ENCODE peak calls at places on chromosomes 1 and 21, in eight cellular contexts. One of them, this sample, is unnamed.

GRCh38 chr1:95957748-95958147 is 723.7 kb downstream of the RWDD3 start:
- DNase-seq in hypothalamus: no peak
- DNase-seq in heart right ventricle: no peak
- DNase-seq in activated CD4-positive, alpha-beta memory T cell treated with anti-CD3 and anti-CD28 coated beads for 36 hours: no peak
- DNase-seq in activated CD4-positive, alpha-beta T cell treated with anti-CD3 and anti-CD28 coated beads, Interleukin-2, amount 50 U/mL, for 24 hours: no peak
- DNase-seq in HuH-7: no peak
- DNase-seq in NCI-H1092: no peak
- DNase-seq in CD4-positive, alpha-beta memory T cell: no peak
- DNase-seq in this sample: no peak

GRCh38 chr1:94926915-94927404 is at the start of gene CNN3:
- DNase-seq in hypothalamus: peak
- DNase-seq in heart right ventricle: peak
- DNase-seq in CD4-positive, alpha-beta memory T cell: peak
- DNase-seq in NCI-H1092: peak
- DNase-seq in activated CD4-positive, alpha-beta T cell treated with anti-CD3 and anti-CD28 coated beads, Interleukin-2, amount 50 U/mL, for 24 hours: peak
- DNase-seq in activated CD4-positive, alpha-beta memory T cell treated with anti-CD3 and anti-CD28 coated beads for 36 hours: peak
- DNase-seq in HuH-7: peak
- DNase-seq in this sample: peak

GRCh38 chr1:178609015-178609414 is 96.1 kb downstream of the TEX35 start:
- DNase-seq in CD4-positive, alpha-beta memory T cell: no peak
- DNase-seq in NCI-H1092: no peak
- DNase-seq in activated CD4-positive, alpha-beta memory T cell treated with anti-CD3 and anti-CD28 coated beads for 36 hours: no peak
- DNase-seq in HuH-7: no peak
- DNase-seq in hypothalamus: no peak
- DNase-seq in heart right ventricle: no peak
- DNase-seq in activated CD4-positive, alpha-beta T cell treated with anti-CD3 and anti-CD28 coated beads, Interleukin-2, amount 50 U/mL, for 24 hours: no peak
- DNase-seq in this sample: no peak

GRCh38 chr21:42039470-42039901 is 29.3 kb upstream of the ZBTB21 start:
- DNase-seq in activated CD4-positive, alpha-beta T cell treated with anti-CD3 and anti-CD28 coated beads, Interleukin-2, amount 50 U/mL, for 24 hours: no peak
- DNase-seq in CD4-positive, alpha-beta memory T cell: no peak
- DNase-seq in hypothalamus: no peak
- DNase-seq in activated CD4-positive, alpha-beta memory T cell treated with anti-CD3 and anti-CD28 coated beads for 36 hours: no peak
- DNase-seq in heart right ventricle: no peak
- DNase-seq in NCI-H1092: no peak
- DNase-seq in HuH-7: no peak
- DNase-seq in this sample: no peak

GRCh38 chr21:34669149-34669879 is 520 bp downstream of the CLIC6 start:
- DNase-seq in heart right ventricle: no peak
- DNase-seq in activated CD4-positive, alpha-beta T cell treated with anti-CD3 and anti-CD28 coated beads, Interleukin-2, amount 50 U/mL, for 24 hours: no peak
- DNase-seq in HuH-7: no peak
- DNase-seq in CD4-positive, alpha-beta memory T cell: no peak
- DNase-seq in activated CD4-positive, alpha-beta memory T cell treated with anti-CD3 and anti-CD28 coated beads for 36 hours: peak
- DNase-seq in hypothalamus: no peak
- DNase-seq in NCI-H1092: no peak
- DNase-seq in this sample: peak

GRCh38 chr21:28487455-28488070 is 505.1 kb downstream of the LTN1 start:
- DNase-seq in heart right ventricle: no peak
- DNase-seq in NCI-H1092: no peak
- DNase-seq in CD4-positive, alpha-beta memory T cell: no peak
- DNase-seq in activated CD4-positive, alpha-beta memory T cell treated with anti-CD3 and anti-CD28 coated beads for 36 hours: no peak
- DNase-seq in hypothalamus: no peak
- DNase-seq in activated CD4-positive, alpha-beta T cell treated with anti-CD3 and anti-CD28 coated beads, Interleukin-2, amount 50 U/mL, for 24 hours: no peak
- DNase-seq in HuH-7: no peak
- DNase-seq in this sample: no peak

GRCh38 chr1:167661527-167662436 is 31.8 kb downstream of the RCSD1 start:
- DNase-seq in activated CD4-positive, alpha-beta T cell treated with anti-CD3 and anti-CD28 coated beads, Interleukin-2, amount 50 U/mL, for 24 hours: no peak
- DNase-seq in HuH-7: no peak
- DNase-seq in CD4-positive, alpha-beta memory T cell: no peak
- DNase-seq in hypothalamus: no peak
- DNase-seq in NCI-H1092: no peak
- DNase-seq in heart right ventricle: no peak
- DNase-seq in activated CD4-positive, alpha-beta memory T cell treated with anti-CD3 and anti-CD28 coated beads for 36 hours: no peak
- DNase-seq in this sample: no peak

GRCh38 chr1:54362881-54363340 is 43.3 kb downstream of the SSBP3 start:
- DNase-seq in activated CD4-positive, alpha-beta T cell treated with anti-CD3 and anti-CD28 coated beads, Interleukin-2, amount 50 U/mL, for 24 hours: no peak
- DNase-seq in CD4-positive, alpha-beta memory T cell: no peak
- DNase-seq in heart right ventricle: no peak
- DNase-seq in NCI-H1092: no peak
- DNase-seq in HuH-7: no peak
- DNase-seq in hypothalamus: no peak
- DNase-seq in activated CD4-positive, alpha-beta memory T cell treated with anti-CD3 and anti-CD28 coated beads for 36 hours: no peak
- DNase-seq in this sample: no peak

GRCh38 chr1:228139931-228140723 is at the start of gene GUK1:
- DNase-seq in heart right ventricle: peak
- DNase-seq in NCI-H1092: peak
- DNase-seq in activated CD4-positive, alpha-beta T cell treated with anti-CD3 and anti-CD28 coated beads, Interleukin-2, amount 50 U/mL, for 24 hours: peak
- DNase-seq in hypothalamus: peak
- DNase-seq in CD4-positive, alpha-beta memory T cell: peak
- DNase-seq in HuH-7: peak
- DNase-seq in activated CD4-positive, alpha-beta memory T cell treated with anti-CD3 and anti-CD28 coated beads for 36 hours: peak
- DNase-seq in this sample: peak

GRCh38 chr1:113963281-113963906 is 15.9 kb upstream of the OLFML3 start:
- DNase-seq in activated CD4-positive, alpha-beta memory T cell treated with anti-CD3 and anti-CD28 coated beads for 36 hours: no peak
- DNase-seq in heart right ventricle: no peak
- DNase-seq in activated CD4-positive, alpha-beta T cell treated with anti-CD3 and anti-CD28 coated beads, Interleukin-2, amount 50 U/mL, for 24 hours: no peak
- DNase-seq in hypothalamus: no peak
- DNase-seq in HuH-7: no peak
- DNase-seq in CD4-positive, alpha-beta memory T cell: no peak
- DNase-seq in NCI-H1092: no peak
- DNase-seq in this sample: no peak

GRCh38 chr1:29675481-29676263 is 439.4 kb downstream of the PTPRU start:
- DNase-seq in activated CD4-positive, alpha-beta memory T cell treated with anti-CD3 and anti-CD28 coated beads for 36 hours: no peak
- DNase-seq in CD4-positive, alpha-beta memory T cell: no peak
- DNase-seq in NCI-H1092: no peak
- DNase-seq in activated CD4-positive, alpha-beta T cell treated with anti-CD3 and anti-CD28 coated beads, Interleukin-2, amount 50 U/mL, for 24 hours: no peak
- DNase-seq in heart right ventricle: no peak
- DNase-seq in HuH-7: no peak
- DNase-seq in hypothalamus: no peak
- DNase-seq in this sample: no peak

GRCh38 chr1:220378571-220379302 is 106.5 kb upstream of the RAB3GAP2 start:
- DNase-seq in HuH-7: no peak
- DNase-seq in activated CD4-positive, alpha-beta memory T cell treated with anti-CD3 and anti-CD28 coated beads for 36 hours: no peak
- DNase-seq in CD4-positive, alpha-beta memory T cell: no peak
- DNase-seq in heart right ventricle: no peak
- DNase-seq in hypothalamus: no peak
- DNase-seq in activated CD4-positive, alpha-beta T cell treated with anti-CD3 and anti-CD28 coated beads, Interleukin-2, amount 50 U/mL, for 24 hours: no peak
- DNase-seq in NCI-H1092: no peak
- DNase-seq in this sample: no peak

GRCh38 chr1:99860703-99861102 is 10.5 kb downstream of the AGL start:
- DNase-seq in CD4-positive, alpha-beta memory T cell: no peak
- DNase-seq in heart right ventricle: no peak
- DNase-seq in activated CD4-positive, alpha-beta memory T cell treated with anti-CD3 and anti-CD28 coated beads for 36 hours: no peak
- DNase-seq in HuH-7: no peak
- DNase-seq in NCI-H1092: no peak
- DNase-seq in hypothalamus: no peak
- DNase-seq in activated CD4-positive, alpha-beta T cell treated with anti-CD3 and anti-CD28 coated beads, Interleukin-2, amount 50 U/mL, for 24 hours: no peak
- DNase-seq in this sample: no peak

GRCh38 chr1:2894381-2895041 is 93.0 kb upstream of the TTC34 start:
- DNase-seq in hypothalamus: no peak
- DNase-seq in activated CD4-positive, alpha-beta T cell treated with anti-CD3 and anti-CD28 coated beads, Interleukin-2, amount 50 U/mL, for 24 hours: no peak
- DNase-seq in heart right ventricle: no peak
- DNase-seq in NCI-H1092: no peak
- DNase-seq in activated CD4-positive, alpha-beta memory T cell treated with anti-CD3 and anti-CD28 coated beads for 36 hours: peak
- DNase-seq in CD4-positive, alpha-beta memory T cell: peak
- DNase-seq in HuH-7: no peak
- DNase-seq in this sample: no peak

GRCh38 chr1:11130406-11130805 is 30.7 kb upstream of the EXOSC10 start:
- DNase-seq in activated CD4-positive, alpha-beta memory T cell treated with anti-CD3 and anti-CD28 coated beads for 36 hours: no peak
- DNase-seq in NCI-H1092: no peak
- DNase-seq in activated CD4-positive, alpha-beta T cell treated with anti-CD3 and anti-CD28 coated beads, Interleukin-2, amount 50 U/mL, for 24 hours: no peak
- DNase-seq in HuH-7: no peak
- DNase-seq in heart right ventricle: no peak
- DNase-seq in CD4-positive, alpha-beta memory T cell: no peak
- DNase-seq in hypothalamus: no peak
- DNase-seq in this sample: no peak

GRCh38 chr1:53061859-53062714 is at the start of gene PODN:
- DNase-seq in hypothalamus: no peak
- DNase-seq in activated CD4-positive, alpha-beta memory T cell treated with anti-CD3 and anti-CD28 coated beads for 36 hours: peak
- DNase-seq in CD4-positive, alpha-beta memory T cell: no peak
- DNase-seq in NCI-H1092: no peak
- DNase-seq in heart right ventricle: peak
- DNase-seq in activated CD4-positive, alpha-beta T cell treated with anti-CD3 and anti-CD28 coated beads, Interleukin-2, amount 50 U/mL, for 24 hours: no peak
- DNase-seq in HuH-7: peak
- DNase-seq in this sample: no peak

GRCh38 chr1:211587123-211587522 is 8.2 kb upstream of the SLC30A1 start:
- DNase-seq in hypothalamus: no peak
- DNase-seq in activated CD4-positive, alpha-beta T cell treated with anti-CD3 and anti-CD28 coated beads, Interleukin-2, amount 50 U/mL, for 24 hours: no peak
- DNase-seq in NCI-H1092: no peak
- DNase-seq in CD4-positive, alpha-beta memory T cell: no peak
- DNase-seq in heart right ventricle: no peak
- DNase-seq in HuH-7: no peak
- DNase-seq in activated CD4-positive, alpha-beta memory T cell treated with anti-CD3 and anti-CD28 coated beads for 36 hours: no peak
- DNase-seq in this sample: no peak

GRCh38 chr1:28971980-28972771 is 57.8 kb downstream of the EPB41 start:
- DNase-seq in heart right ventricle: no peak
- DNase-seq in hypothalamus: no peak
- DNase-seq in activated CD4-positive, alpha-beta memory T cell treated with anti-CD3 and anti-CD28 coated beads for 36 hours: peak
- DNase-seq in activated CD4-positive, alpha-beta T cell treated with anti-CD3 and anti-CD28 coated beads, Interleukin-2, amount 50 U/mL, for 24 hours: no peak
- DNase-seq in CD4-positive, alpha-beta memory T cell: no peak
- DNase-seq in HuH-7: no peak
- DNase-seq in NCI-H1092: no peak
- DNase-seq in this sample: no peak

GRCh38 chr1:218365600-218365999 is 20.5 kb downstream of the TGFB2 start:
- DNase-seq in CD4-positive, alpha-beta memory T cell: no peak
- DNase-seq in activated CD4-positive, alpha-beta memory T cell treated with anti-CD3 and anti-CD28 coated beads for 36 hours: no peak
- DNase-seq in hypothalamus: no peak
- DNase-seq in heart right ventricle: no peak
- DNase-seq in HuH-7: no peak
- DNase-seq in activated CD4-positive, alpha-beta T cell treated with anti-CD3 and anti-CD28 coated beads, Interleukin-2, amount 50 U/mL, for 24 hours: no peak
- DNase-seq in NCI-H1092: no peak
- DNase-seq in this sample: no peak

GRCh38 chr1:244801246-244801645 is 34.2 kb upstream of the COX20 start:
- DNase-seq in NCI-H1092: peak
- DNase-seq in activated CD4-positive, alpha-beta T cell treated with anti-CD3 and anti-CD28 coated beads, Interleukin-2, amount 50 U/mL, for 24 hours: peak
- DNase-seq in activated CD4-positive, alpha-beta memory T cell treated with anti-CD3 and anti-CD28 coated beads for 36 hours: peak
- DNase-seq in HuH-7: peak
- DNase-seq in CD4-positive, alpha-beta memory T cell: peak
- DNase-seq in hypothalamus: no peak
- DNase-seq in heart right ventricle: no peak
- DNase-seq in this sample: peak

GRCh38 chr1:168717906-168718891 is 10.8 kb downstream of the DPT start:
- DNase-seq in activated CD4-positive, alpha-beta T cell treated with anti-CD3 and anti-CD28 coated beads, Interleukin-2, amount 50 U/mL, for 24 hours: no peak
- DNase-seq in heart right ventricle: peak
- DNase-seq in HuH-7: no peak
- DNase-seq in NCI-H1092: no peak
- DNase-seq in hypothalamus: no peak
- DNase-seq in CD4-positive, alpha-beta memory T cell: no peak
- DNase-seq in activated CD4-positive, alpha-beta memory T cell treated with anti-CD3 and anti-CD28 coated beads for 36 hours: no peak
- DNase-seq in this sample: no peak

GRCh38 chr1:203126151-203126865 is 1.2 kb upstream of the ADORA1 start:
- DNase-seq in hypothalamus: no peak
- DNase-seq in activated CD4-positive, alpha-beta memory T cell treated with anti-CD3 and anti-CD28 coated beads for 36 hours: no peak
- DNase-seq in heart right ventricle: no peak
- DNase-seq in activated CD4-positive, alpha-beta T cell treated with anti-CD3 and anti-CD28 coated beads, Interleukin-2, amount 50 U/mL, for 24 hours: no peak
- DNase-seq in HuH-7: no peak
- DNase-seq in NCI-H1092: no peak
- DNase-seq in CD4-positive, alpha-beta memory T cell: no peak
- DNase-seq in this sample: no peak

GRCh38 chr21:29152936-29153335 is 22.5 kb downstream of the MAP3K7CL start:
- DNase-seq in HuH-7: no peak
- DNase-seq in activated CD4-positive, alpha-beta T cell treated with anti-CD3 and anti-CD28 coated beads, Interleukin-2, amount 50 U/mL, for 24 hours: no peak
- DNase-seq in heart right ventricle: no peak
- DNase-seq in NCI-H1092: no peak
- DNase-seq in activated CD4-positive, alpha-beta memory T cell treated with anti-CD3 and anti-CD28 coated beads for 36 hours: no peak
- DNase-seq in hypothalamus: no peak
- DNase-seq in CD4-positive, alpha-beta memory T cell: no peak
- DNase-seq in this sample: no peak

GRCh38 chr1:54406339-54407181 is at the start of gene SSBP3:
- DNase-seq in HuH-7: peak
- DNase-seq in activated CD4-positive, alpha-beta T cell treated with anti-CD3 and anti-CD28 coated beads, Interleukin-2, amount 50 U/mL, for 24 hours: peak
- DNase-seq in heart right ventricle: peak
- DNase-seq in hypothalamus: peak
- DNase-seq in activated CD4-positive, alpha-beta memory T cell treated with anti-CD3 and anti-CD28 coated beads for 36 hours: peak
- DNase-seq in NCI-H1092: peak
- DNase-seq in CD4-positive, alpha-beta memory T cell: peak
- DNase-seq in this sample: peak

GRCh38 chr1:161702250-161702649 is 4.8 kb upstream of the FCRLA start:
- DNase-seq in activated CD4-positive, alpha-beta memory T cell treated with anti-CD3 and anti-CD28 coated beads for 36 hours: no peak
- DNase-seq in activated CD4-positive, alpha-beta T cell treated with anti-CD3 and anti-CD28 coated beads, Interleukin-2, amount 50 U/mL, for 24 hours: no peak
- DNase-seq in NCI-H1092: no peak
- DNase-seq in HuH-7: peak
- DNase-seq in heart right ventricle: no peak
- DNase-seq in CD4-positive, alpha-beta memory T cell: no peak
- DNase-seq in hypothalamus: no peak
- DNase-seq in this sample: no peak

GRCh38 chr1:1954831-1955441 is 35.9 kb upstream of the TMEM52 start:
- DNase-seq in activated CD4-positive, alpha-beta memory T cell treated with anti-CD3 and anti-CD28 coated beads for 36 hours: peak
- DNase-seq in HuH-7: no peak
- DNase-seq in heart right ventricle: no peak
- DNase-seq in NCI-H1092: no peak
- DNase-seq in hypothalamus: no peak
- DNase-seq in CD4-positive, alpha-beta memory T cell: no peak
- DNase-seq in activated CD4-positive, alpha-beta T cell treated with anti-CD3 and anti-CD28 coated beads, Interleukin-2, amount 50 U/mL, for 24 hours: no peak
- DNase-seq in this sample: no peak

GRCh38 chr1:72177711-72178110 is 104.6 kb downstream of the NEGR1 start:
- DNase-seq in activated CD4-positive, alpha-beta memory T cell treated with anti-CD3 and anti-CD28 coated beads for 36 hours: no peak
- DNase-seq in activated CD4-positive, alpha-beta T cell treated with anti-CD3 and anti-CD28 coated beads, Interleukin-2, amount 50 U/mL, for 24 hours: no peak
- DNase-seq in CD4-positive, alpha-beta memory T cell: no peak
- DNase-seq in heart right ventricle: no peak
- DNase-seq in HuH-7: no peak
- DNase-seq in hypothalamus: no peak
- DNase-seq in NCI-H1092: no peak
- DNase-seq in this sample: no peak

GRCh38 chr1:61424382-61424781 is 300.6 kb downstream of the TM2D1 start:
- DNase-seq in NCI-H1092: no peak
- DNase-seq in hypothalamus: no peak
- DNase-seq in heart right ventricle: no peak
- DNase-seq in activated CD4-positive, alpha-beta memory T cell treated with anti-CD3 and anti-CD28 coated beads for 36 hours: no peak
- DNase-seq in HuH-7: no peak
- DNase-seq in activated CD4-positive, alpha-beta T cell treated with anti-CD3 and anti-CD28 coated beads, Interleukin-2, amount 50 U/mL, for 24 hours: no peak
- DNase-seq in CD4-positive, alpha-beta memory T cell: no peak
- DNase-seq in this sample: no peak

GRCh38 chr1:15417365-15417934 is 7.8 kb downstream of the EFHD2 start:
- DNase-seq in activated CD4-positive, alpha-beta memory T cell treated with anti-CD3 and anti-CD28 coated beads for 36 hours: peak
- DNase-seq in NCI-H1092: no peak
- DNase-seq in activated CD4-positive, alpha-beta T cell treated with anti-CD3 and anti-CD28 coated beads, Interleukin-2, amount 50 U/mL, for 24 hours: no peak
- DNase-seq in CD4-positive, alpha-beta memory T cell: peak
- DNase-seq in HuH-7: no peak
- DNase-seq in hypothalamus: no peak
- DNase-seq in heart right ventricle: peak
- DNase-seq in this sample: no peak

GRCh38 chr1:62841587-62842169 is 57.7 kb downstream of the ATG4C start:
- DNase-seq in hypothalamus: no peak
- DNase-seq in HuH-7: peak
- DNase-seq in heart right ventricle: no peak
- DNase-seq in activated CD4-positive, alpha-beta memory T cell treated with anti-CD3 and anti-CD28 coated beads for 36 hours: no peak
- DNase-seq in NCI-H1092: peak
- DNase-seq in activated CD4-positive, alpha-beta T cell treated with anti-CD3 and anti-CD28 coated beads, Interleukin-2, amount 50 U/mL, for 24 hours: peak
- DNase-seq in CD4-positive, alpha-beta memory T cell: peak
- DNase-seq in this sample: peak

GRCh38 chr1:16441312-16441641 is 753 bp downstream of the NECAP2 start:
- DNase-seq in NCI-H1092: no peak
- DNase-seq in hypothalamus: no peak
- DNase-seq in CD4-positive, alpha-beta memory T cell: no peak
- DNase-seq in heart right ventricle: no peak
- DNase-seq in HuH-7: no peak
- DNase-seq in activated CD4-positive, alpha-beta memory T cell treated with anti-CD3 and anti-CD28 coated beads for 36 hours: no peak
- DNase-seq in activated CD4-positive, alpha-beta T cell treated with anti-CD3 and anti-CD28 coated beads, Interleukin-2, amount 50 U/mL, for 24 hours: no peak
- DNase-seq in this sample: no peak

GRCh38 chr1:241611063-241611462 is 29.1 kb downstream of the CHML start:
- DNase-seq in hypothalamus: no peak
- DNase-seq in NCI-H1092: peak
- DNase-seq in heart right ventricle: no peak
- DNase-seq in CD4-positive, alpha-beta memory T cell: peak
- DNase-seq in HuH-7: peak
- DNase-seq in activated CD4-positive, alpha-beta memory T cell treated with anti-CD3 and anti-CD28 coated beads for 36 hours: no peak
- DNase-seq in activated CD4-positive, alpha-beta T cell treated with anti-CD3 and anti-CD28 coated beads, Interleukin-2, amount 50 U/mL, for 24 hours: peak
- DNase-seq in this sample: peak